ENCODE peak calls at places on chromosome 21, in seven cellular contexts. X is SW480, S is IMR-90, D is astrocyte of the spinal cord, U is nucleus accumbens, C is left ventricle myocardium superior, L is right cardiac atrium. R is an unnamed sample.

GRCh38 chr21:34733866-34734265 is 65.1 kb downstream of the CLIC6 start:
- DNase-seq in X (no peak), S (no peak), D (no peak), U (no peak), C (no peak), L (no peak), R (no peak)

GRCh38 chr21:22842875-22843274 is 1844.7 kb downstream of the NCAM2 start:
- DNase-seq in X (no peak), S (no peak), D (no peak), U (no peak), C (no peak), L (no peak), R (no peak)

GRCh38 chr21:17238468-17238867 is 274.4 kb upstream of the CXADR start:
- DNase-seq in X (no peak), S (no peak), D (no peak), U (no peak), C (no peak), L (no peak), R (no peak)

GRCh38 chr21:31352841-31353240 is 8.8 kb upstream of the TIAM1 start:
- DNase-seq in X (no peak), S (no peak), D (no peak), U (no peak), C (no peak), L (no peak), R (no peak)

GRCh38 chr21:44299458-44300261 is at the start of gene PFKL:
- DNase-seq in X (peak; percentile 48), S (peak; percentile 20), D (peak; percentile 26), U (peak; percentile 59), C (peak; percentile 86), L (peak; percentile 72), R (peak; percentile 72)

GRCh38 chr21:45845063-45845789 is 136.3 kb upstream of the COL6A1 start:
- DNase-seq in X (no peak), S (no peak), D (no peak), U (no peak), C (no peak), L (no peak), R (no peak)

GRCh38 chr21:34553199-34553952 is 41.4 kb upstream of the KCNE1 start:
- DNase-seq in X (peak; percentile 24), S (peak; percentile 82), D (peak; percentile 84), U (no peak), C (no peak), L (no peak), R (no peak)

GRCh38 chr21:43940672-43941071 is 71.4 kb upstream of the TRAPPC10 start:
- DNase-seq in X (no peak), S (no peak), D (no peak), U (no peak), C (no peak), L (no peak), R (no peak)

GRCh38 chr21:45069711-45070110 is 4.7 kb upstream of the ADARB1 start:
- DNase-seq in X (no peak), S (peak; percentile 49), D (no peak), U (no peak), C (no peak), L (no peak), R (no peak)

GRCh38 chr21:31888936-31889371 is 16.1 kb downstream of the HUNK start:
- DNase-seq in X (peak; percentile 59), S (no peak), D (no peak), U (no peak), C (no peak), L (no peak), R (no peak)

GRCh38 chr21:16195476-16195875 is 465.7 kb downstream of the USP25 start:
- DNase-seq in X (no peak), S (peak; percentile 70), D (peak; percentile 83), U (no peak), C (no peak), L (no peak), R (no peak)

GRCh38 chr21:43298546-43299440 is 128.1 kb downstream of the SIK1 start:
- DNase-seq in X (no peak), S (no peak), D (no peak), U (no peak), C (no peak), L (peak; percentile 12), R (peak; percentile 49)

GRCh38 chr21:35113064-35113463 is 64.0 kb upstream of the RUNX1 start:
- DNase-seq in X (no peak), S (peak; percentile 89), D (no peak), U (no peak), C (no peak), L (no peak), R (no peak)

GRCh38 chr21:33940846-33941245 is 25.2 kb upstream of the ATP5PO start:
- DNase-seq in X (no peak), S (peak; percentile 48), D (peak; percentile 56), U (no peak), C (no peak), L (no peak), R (no peak)

GRCh38 chr21:33899199-33899598 is 16.4 kb downstream of the ATP5PO start:
- DNase-seq in X (no peak), S (peak; percentile 48), D (peak; percentile 35), U (no peak), C (no peak), L (no peak), R (no peak)

R was measured in heart left ventricle.